ENCODE peak calls at places on chromosomes 5 and 9, in four cellular contexts. E is HCT116, P is HepG2, Q is K562. T is an unnamed sample.
A peak's percentile ranks its signal among the peaks of the same experiment; 100 is the strongest.

GRCh38 chr5:15021286-15022046 is 149.9 kb upstream of the ANKH start:
- DNase-seq in E (no peak), P (no peak), Q (no peak), T (no peak)

GRCh38 chr5:50328193-50328729 is 112.8 kb downstream of the EMB start:
- DNase-seq in Q (no peak), E (no peak), P (no peak), T (no peak)

GRCh38 chr9:76530458-76531100 is 71.6 kb downstream of the GCNT1 start:
- DNase-seq in E (no peak), Q (no peak), P (no peak), T (no peak)

GRCh38 chr9:120017971-120018370 is 562.0 kb downstream of the CDK5RAP2 start:
- DNase-seq in P (no peak), Q (no peak), E (no peak), T (no peak)

GRCh38 chr9:14346826-14347407 is 33.0 kb upstream of the NFIB start:
- DNase-seq in E (no peak), P (no peak), Q (no peak), T (no peak)

GRCh38 chr5:179113945-179114641 is 53.9 kb downstream of the ZNF354C start:
- DNase-seq in Q (no peak), E (no peak), P (no peak), T (no peak)

GRCh38 chr5:175464414-175465233 is 13.7 kb upstream of the SFXN1 start:
- DNase-seq in E (peak; percentile 41), Q (peak; percentile 59), P (peak; percentile 60), T (peak; percentile 48)

GRCh38 chr5:141420855-141421488 is at the start of gene PCDHGA11:
- DNase-seq in P (no peak), Q (peak; percentile 61), E (peak; percentile 4), T (no peak)

GRCh38 chr5:11909471-11909870 is 5.2 kb upstream of the CTNND2 start:
- DNase-seq in Q (no peak), P (no peak), E (no peak), T (no peak)

GRCh38 chr9:37030591-37030939 is 3.5 kb downstream of the PAX5 start:
- DNase-seq in E (no peak), P (no peak), Q (no peak), T (no peak)

GRCh38 chr9:89755835-89756234 is 151.0 kb downstream of the GADD45G start:
- DNase-seq in E (no peak), P (no peak), Q (no peak), T (no peak)

GRCh38 chr9:120893917-120894316 is 16.9 kb upstream of the PHF19 start:
- DNase-seq in Q (peak; percentile 21), P (no peak), E (no peak), T (no peak)

GRCh38 chr9:84411647-84412267 is 71.2 kb upstream of the SLC28A3 start:
- DNase-seq in Q (no peak), E (no peak), P (no peak), T (no peak)

GRCh38 chr9:131744171-131744714 is 4.4 kb upstream of the RAPGEF1 start:
- DNase-seq in Q (no peak), E (no peak), P (peak; percentile 51), T (no peak)

GRCh38 chr5:35183243-35183955 is 46.9 kb downstream of the PRLR start:
- DNase-seq in E (peak; percentile 10), Q (peak; percentile 21), P (peak; percentile 65), T (peak; percentile 13)

GRCh38 chr9:86353591-86354047 is 591 bp downstream of the TUT7 start:
- DNase-seq in E (no peak), P (peak; percentile 10), Q (no peak), T (no peak)

GRCh38 chr5:155983954-155984353 is 343.0 kb upstream of the SGCD start:
- DNase-seq in E (no peak), P (no peak), Q (no peak), T (no peak)

GRCh38 chr5:157547909-157548512 is 27.6 kb downstream of the ADAM19 start:
- DNase-seq in P (no peak), E (no peak), Q (no peak), T (no peak)

GRCh38 chr9:88388203-88388885 is at the start of gene SPIN1:
- DNase-seq in E (peak; percentile 35), Q (peak; percentile 90), P (peak; percentile 35), T (no peak)

GRCh38 chr5:100576217-100576751 is 41.1 kb downstream of the FAM174A start:
- DNase-seq in Q (no peak), P (no peak), E (no peak), T (no peak)

GRCh38 chr5:77155179-77155839 is 55.2 kb upstream of the PDE8B start:
- DNase-seq in P (no peak), Q (no peak), E (no peak), T (no peak)

GRCh38 chr5:82330921-82331320 is 52.8 kb upstream of the RPS23 start:
- DNase-seq in P (no peak), Q (no peak), E (no peak), T (no peak)

GRCh38 chr9:87405677-87406544 is 91.8 kb upstream of the DAPK1 start:
- DNase-seq in Q (no peak), E (no peak), P (no peak), T (no peak)

GRCh38 chr9:8160787-8161186 is 361.2 kb upstream of the DMAC1 start:
- DNase-seq in E (no peak), Q (no peak), P (no peak), T (no peak)

GRCh38 chr5:119276976-119277375 is 78.8 kb upstream of the TNFAIP8 start:
- DNase-seq in P (no peak), E (no peak), Q (no peak), T (no peak)

GRCh38 chr5:16855475-16855874 is 80.6 kb downstream of the MYO10 start:
- DNase-seq in P (no peak), E (no peak), Q (no peak), T (no peak)

GRCh38 chr9:17402309-17402708 is 176.6 kb upstream of the SH3GL2 start:
- DNase-seq in Q (no peak), P (peak; percentile 19), E (no peak), T (no peak)

GRCh38 chr5:175118700-175119309 is 325.2 kb downstream of the DRD1 start:
- DNase-seq in P (no peak), E (no peak), Q (no peak), T (no peak)

DNA sequence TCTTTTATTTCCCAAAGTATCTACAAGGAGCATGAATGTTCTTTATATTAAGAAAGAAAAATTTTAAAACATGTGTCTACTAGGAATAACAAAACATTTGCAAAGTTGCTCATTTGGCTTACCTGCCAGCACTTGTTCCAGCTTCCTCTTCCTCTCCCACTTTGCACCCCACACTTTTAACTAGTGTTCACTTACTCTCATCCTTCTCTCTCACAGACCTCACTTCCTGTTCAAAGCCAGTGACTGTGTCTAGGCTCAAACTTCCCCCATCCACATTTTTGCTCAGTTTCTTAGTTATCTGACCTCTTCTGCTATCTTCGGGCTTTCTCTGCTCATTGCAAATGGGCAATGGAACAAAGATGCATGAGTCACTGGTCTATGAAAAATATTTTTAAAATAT is 512.2 kb upstream of the ZNF462 start:
- DNase-seq in P (no peak), Q (no peak), E (no peak), T (no peak)
- H3K4me1 ChIP-seq in P (no peaks in the 10 kb centered on the region), Q (no peaks in the 10 kb centered on the region), E (no peaks in the 10 kb centered on the region), T (no peaks in the 10 kb centered on the region)

GRCh38 chr9:2262371-2262770 is 247.2 kb downstream of the SMARCA2 start:
- DNase-seq in E (no peak), Q (no peak), P (no peak), T (no peak)

GRCh38 chr9:2264081-2264480 is 248.9 kb downstream of the SMARCA2 start:
- DNase-seq in E (no peak), P (no peak), Q (no peak), T (no peak)

GRCh38 chr9:2262809-2263510 is 247.8 kb downstream of the SMARCA2 start:
- DNase-seq in E (no peak), P (no peak), Q (no peak), T (no peak)

GRCh38 chr9:2261421-2262103 is 246.4 kb downstream of the SMARCA2 start:
- DNase-seq in P (no peak), E (peak; percentile 24), Q (no peak), T (no peak)

DNA sequence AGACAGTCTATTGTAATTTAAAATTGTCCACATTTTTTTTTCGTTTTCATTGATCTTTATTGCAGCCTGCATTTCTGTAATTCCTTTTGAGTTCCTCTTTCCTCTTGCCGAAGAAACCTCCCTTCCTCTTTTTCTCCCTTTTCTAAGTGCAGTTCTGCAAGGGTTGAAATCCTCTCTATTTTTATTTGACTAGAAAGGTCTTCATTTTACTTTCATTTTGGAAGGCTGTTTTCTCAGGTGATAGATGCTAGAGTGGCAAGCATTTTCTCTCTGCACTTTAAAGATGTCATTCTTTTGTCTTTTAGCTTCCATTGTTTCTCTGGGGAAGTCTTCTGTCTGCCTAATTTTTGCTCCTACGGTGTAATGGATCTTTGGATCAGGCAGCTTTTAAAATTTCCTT is 248.5 kb downstream of the SMARCA2 start:
- DNase-seq in P (no peak), Q (no peak), E (no peak), T (no peak)
- TF ChIP-seq TCF7L2 in P (no peak), Q (no peak), E (no peak), T (no peak)

DNA sequence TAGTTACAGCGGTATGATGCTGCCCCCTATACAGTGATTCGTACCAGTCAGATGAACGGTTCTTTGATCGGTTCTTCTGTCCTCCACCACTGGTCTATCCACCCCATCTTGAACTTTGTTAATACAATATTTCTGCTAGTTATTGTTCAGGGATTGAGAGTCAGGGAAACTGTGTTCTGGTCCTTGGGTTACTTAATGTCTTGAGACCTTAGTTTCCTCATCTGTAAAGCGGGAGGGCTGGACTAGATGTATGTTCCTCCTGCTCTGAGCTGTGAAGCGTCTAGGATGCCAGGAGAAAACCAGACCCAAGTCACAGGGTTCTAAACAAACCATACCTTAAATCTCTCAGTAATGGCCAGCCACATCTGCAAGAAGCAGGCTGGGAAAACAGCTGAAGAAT is 1.4 kb upstream of the PIP5K1B start:
- DNase-seq in E (no peak), Q (no peak), P (no peak), T (no peak)
- TF ChIP-seq SIN3A in E (no peak), Q (no peak), P (no peak), T (no peak)

GRCh38 chr5:172223901-172224873 is 30.2 kb downstream of the EFCAB9 start:
- DNase-seq in Q (no peak), E (no peak), P (no peak), T (no peak)
- H3K4me1 ChIP-seq in Q (no peaks in the 10 kb centered on the region), E (no peaks in the 10 kb centered on the region), P (no peaks in the 10 kb centered on the region), T (no peaks in the 10 kb centered on the region)